ENCODE peak calls at places on chromosomes 2 and 18, in six cellular contexts. R is T-helper 17 cell, B is iris pigment epithelial cell, Y is ELR, D is RPMI8226, A is fibroblast of lung. M is an unnamed sample.

GRCh38 chr2:240786871-240787311 is 33.1 kb downstream of the KIF1A start:
- DNase-seq in D (no peak), B (no peak), A (no peak), R (no peak), Y (no peak), M (no peak)

GRCh38 chr18:45059695-45060094 is 379.0 kb downstream of the SETBP1 start:
- DNase-seq in D (no peak), R (no peak), A (peak; percentile 76), Y (peak; percentile 58), B (peak; percentile 74), M (no peak)

GRCh38 chr2:200484934-200485333 is 24.9 kb downstream of the KCTD18 start:
- DNase-seq in D (no peak), R (no peak), B (peak; percentile 44), Y (no peak), A (no peak), M (no peak)

GRCh38 chr18:76455015-76455676 is 39.9 kb downstream of the ZNF516 start:
- DNase-seq in B (no peak), Y (no peak), A (peak; percentile 24), R (no peak), D (no peak), M (no peak)

GRCh38 chr2:67210430-67210829 is 186.7 kb upstream of the ETAA1 start:
- DNase-seq in Y (peak; percentile 3), A (no peak), B (no peak), R (no peak), D (no peak), M (peak; percentile 18)

GRCh38 chr2:135997380-135997779 is 12.0 kb upstream of the DARS1 start:
- DNase-seq in Y (no peak), R (no peak), D (no peak), A (no peak), B (no peak), M (no peak)

GRCh38 chr2:10835052-10835970 is 22.7 kb upstream of the PDIA6 start:
- DNase-seq in R (peak; percentile 82), D (peak; percentile 86), B (peak; percentile 33), Y (peak; percentile 62), A (no peak), M (peak; percentile 75)

GRCh38 chr18:25658476-25658875 is 306.5 kb upstream of the ZNF521 start:
- DNase-seq in D (no peak), A (no peak), R (no peak), Y (no peak), B (no peak), M (no peak)

GRCh38 chr2:221517362-221518121 is 54.6 kb downstream of the EPHA4 start:
- DNase-seq in A (peak; percentile 60), D (no peak), R (peak; percentile 57), B (peak; percentile 83), Y (peak; percentile 70), M (peak; percentile 56)

GRCh38 chr2:11377915-11378649 is 33.6 kb upstream of the ROCK2 start:
- DNase-seq in D (peak; percentile 81), B (no peak), Y (no peak), A (peak; percentile 77), R (no peak), M (no peak)

M was measured in A673.